ENCODE peak calls at places on chromosomes 4 and X, in five cellular contexts. Q, I, C, P and T are unnamed samples.

GRCh38 chr4:4504783-4505182 is 37.1 kb downstream of the STX18 start:
- DNase-seq in P (no peak), I (no peak), C (no peak), Q (no peak), T (no peak)

GRCh38 chr4:6193399-6193798 is 7.0 kb downstream of the JAKMIP1 start:
- DNase-seq in Q (peak), I (no peak), P (no peak), C (no peak), T (no peak)

GRCh38 chrX:63922221-63922620 is 137.2 kb upstream of the ARHGEF9 start:
- DNase-seq in Q (no peak), P (peak), C (peak), I (no peak), T (no peak)

GRCh38 chr4:141497627-141498026 is 138.8 kb upstream of the IL15 start:
- DNase-seq in Q (no peak), C (no peak), P (no peak), I (no peak), T (no peak)

GRCh38 chrX:11953615-11954014 is 184.7 kb upstream of the FRMPD4 start:
- DNase-seq in Q (no peak), P (peak), C (no peak), I (no peak), T (no peak)

GRCh38 chrX:27767387-27767786 is 40.4 kb upstream of the MAGEB10 start:
- DNase-seq in P (peak), C (no peak), Q (no peak), I (no peak), T (no peak)

GRCh38 chrX:39336709-39337294 is 535.5 kb downstream of the MID1IP1 start:
- DNase-seq in I (no peak), C (peak), Q (no peak), P (no peak), T (no peak)

GRCh38 chr4:169225058-169225751 is 45.6 kb downstream of the SH3RF1 start:
- DNase-seq in Q (no peak), P (peak), C (no peak), I (no peak), T (no peak)

GRCh38 chr4:126560794-126561193 is 1072.0 kb upstream of the INTU start:
- DNase-seq in Q (no peak), P (peak), I (no peak), C (no peak), T (no peak)

GRCh38 chrX:149272690-149273463 is 232.2 kb downstream of the IDS start:
- DNase-seq in C (no peak), I (no peak), P (no peak), Q (no peak), T (no peak)

GRCh38 chr4:4492161-4492847 is 49.5 kb downstream of the STX18 start:
- DNase-seq in P (peak), C (no peak), Q (no peak), I (no peak), T (no peak)

GRCh38 chr4:16750882-16751642 is 147.4 kb downstream of the LDB2 start:
- DNase-seq in C (no peak), I (no peak), P (no peak), Q (no peak), T (no peak)

GRCh38 chr4:78634011-78634664 is 82.6 kb downstream of the ANXA3 start:
- DNase-seq in C (no peak), Q (no peak), I (no peak), P (no peak), T (no peak)

GRCh38 chr4:158796370-158797140 is 27.7 kb downstream of the FNIP2 start:
- DNase-seq in Q (no peak), P (peak), C (no peak), I (no peak), T (no peak)

GRCh38 chrX:9897761-9898161 is 69.4 kb upstream of the CLDN34 start:
- DNase-seq in Q (no peak), P (peak), I (no peak), C (no peak), T (no peak)

GRCh38 chrX:12894074-12894691 is 12.2 kb upstream of the TLR8 start:
- DNase-seq in C (peak), Q (no peak), P (peak), I (no peak), T (no peak)

GRCh38 chrX:41352329-41352801 is 18.4 kb downstream of the DDX3X start:
- DNase-seq in I (no peak), Q (no peak), C (peak), P (no peak), T (no peak)

GRCh38 chrX:41045960-41046567 is 39.2 kb upstream of the USP9X start:
- DNase-seq in Q (no peak), I (no peak), C (no peak), P (peak), T (no peak)

GRCh38 chrX:48831136-48831908 is 4.1 kb downstream of the PCSK1N start:
- DNase-seq in P (no peak), Q (no peak), C (no peak), I (no peak), T (no peak)

GRCh38 chrX:154396948-154397887 is 959 bp upstream of the RPL10 start:
- DNase-seq in C (peak), I (peak), P (peak), Q (peak), T (peak)

GRCh38 chrX:42398967-42399631 is 378.9 kb downstream of the PPP1R2C start:
- DNase-seq in P (no peak), Q (no peak), I (no peak), C (no peak), T (no peak)

GRCh38 chr4:110106946-110107325 is 91.5 kb downstream of the ELOVL6 start:
- DNase-seq in Q (no peak), P (peak), C (peak), I (no peak), T (peak)

GRCh38 chr4:133146574-133147198 is 2.4 kb upstream of the PCDH10 start:
- DNase-seq in C (peak), I (no peak), Q (peak), P (peak), T (no peak)

GRCh38 chr4:16860506-16860905 is 37.9 kb downstream of the LDB2 start:
- DNase-seq in C (no peak), Q (no peak), I (no peak), P (peak), T (no peak)

GRCh38 chr4:65482410-65482809 is 187.9 kb downstream of the EPHA5 start:
- DNase-seq in P (no peak), Q (no peak), I (no peak), C (no peak), T (no peak)

GRCh38 chr4:109383823-109384222 is 49.8 kb upstream of the SEC24B start:
- DNase-seq in Q (no peak), P (no peak), C (no peak), I (no peak), T (no peak)

GRCh38 chr4:38462659-38463058 is 201.3 kb upstream of the KLF3 start:
- DNase-seq in C (no peak), Q (no peak), I (no peak), P (no peak), T (no peak)

GRCh38 chr4:48191758-48192157 is 57.7 kb upstream of the TXK start:
- DNase-seq in P (no peak), I (no peak), C (no peak), Q (no peak), T (peak)

GRCh38 chr4:156182269-156182668 is 228.6 kb upstream of the CTSO start:
- DNase-seq in C (no peak), I (no peak), Q (no peak), P (peak), T (no peak)

GRCh38 chrX:71302461-71303213 is 1.1 kb downstream of the ITGB1BP2 start:
- DNase-seq in P (peak), I (no peak), Q (no peak), C (no peak), T (no peak)

GRCh38 chr4:5374577-5374976 is 323.3 kb downstream of the STK32B start:
- DNase-seq in C (no peak), P (no peak), I (no peak), Q (no peak), T (no peak)

GRCh38 chrX:25049347-25049746 is 33.6 kb upstream of the ARX start:
- DNase-seq in P (no peak), Q (no peak), I (no peak), C (no peak), T (no peak)

GRCh38 chr4:94451669-94452475 is at the start of gene PDLIM5:
- DNase-seq in Q (peak), I (peak), P (peak), C (peak), T (peak)

GRCh38 chr4:137700751-137701150 is 168.5 kb upstream of the PCDH18 start:
- DNase-seq in Q (no peak), I (no peak), P (peak), C (no peak), T (no peak)

GRCh38 chr4:121674696-121675095 is 22.1 kb downstream of the ANXA5 start:
- DNase-seq in C (no peak), I (no peak), P (no peak), Q (no peak), T (no peak)

GRCh38 chr4:152961041-152961751 is 25.1 kb downstream of the FHDC1 start:
- DNase-seq in C (no peak), I (no peak), Q (no peak), P (no peak), T (no peak)

GRCh38 chr4:173405840-173406606 is 7.1 kb upstream of the SCRG1 start:
- DNase-seq in C (no peak), Q (no peak), P (no peak), I (no peak), T (no peak)